ENCODE peak calls at places on chromosomes 5 and 9, in eight cellular contexts. P is LNCaP clone FGC; A is hepatic stellate cell; Q is NCI-H1417 treated with DMSO at 0.1 percent for 48 hours; B is left cardiac atrium; V is prostate gland; K is activated CD4-positive, alpha-beta T cell treated with anti-CD3 and anti-CD28 coated beads, Interleukin-2, amount 10 ng/mL, durations not matched to agents 7 days and 5 days; N is cardiac muscle cell. C is an unnamed sample.
A peak's percentile ranks its signal among the peaks of the same experiment; 100 is the strongest.

GRCh38 chr5:88769165-88769564 is 113.8 kb downstream of the MEF2C start:
- DNase-seq in P (no peak), A (no peak), Q (no peak), B (no peak), V (no peak), K (no peak), N (no peak), C (no peak)

GRCh38 chr9:98575379-98576346 is 133.1 kb downstream of the GABBR2 start:
- DNase-seq in P (no peak), A (peak; percentile 55), Q (no peak), B (no peak), V (no peak), K (peak; percentile 17), N (no peak), C (peak; percentile 69)

GRCh38 chr9:86485359-86485758 is 131.1 kb upstream of the TUT7 start:
- DNase-seq in P (no peak), A (no peak), Q (no peak), B (no peak), V (no peak), K (peak; percentile 24), N (no peak), C (no peak)

GRCh38 chr5:60652206-60652605 is 47.8 kb downstream of the DEPDC1B start:
- DNase-seq in P (no peak), A (peak; percentile 73), Q (no peak), B (no peak), V (no peak), K (no peak), N (no peak), C (no peak)

GRCh38 chr9:121359358-121360294 is 10.4 kb downstream of the STOM start:
- DNase-seq in P (no peak), A (no peak), Q (no peak), B (no peak), V (no peak), K (no peak), N (no peak), C (no peak)

GRCh38 chr9:76530458-76531100 is 71.6 kb downstream of the GCNT1 start:
- DNase-seq in P (no peak), A (peak; percentile 48), Q (no peak), B (peak; percentile 34), V (no peak), K (no peak), N (no peak), C (no peak)

GRCh38 chr5:170277953-170278352 is 19.6 kb downstream of the LCP2 start:
- DNase-seq in P (no peak), A (no peak), Q (no peak), B (no peak), V (no peak), K (no peak), N (no peak), C (peak; percentile 61)

GRCh38 chr5:112217847-112218579 is 201.1 kb downstream of the EPB41L4A start:
- DNase-seq in P (no peak), A (no peak), Q (no peak), B (no peak), V (no peak), K (no peak), N (no peak), C (no peak)

GRCh38 chr5:23675456-23675855 is 168.0 kb downstream of the PRDM9 start:
- DNase-seq in P (no peak), A (no peak), Q (no peak), B (no peak), V (no peak), K (no peak), N (no peak), C (no peak)

GRCh38 chr9:116355153-116355827 is 201.7 kb downstream of the PAPPA start:
- DNase-seq in P (peak; percentile 32), A (no peak), Q (no peak), B (no peak), V (peak; percentile 9), K (no peak), N (no peak), C (no peak)

GRCh38 chr5:31604644-31605043 is 34.3 kb upstream of the PDZD2 start:
- DNase-seq in P (no peak), A (no peak), Q (no peak), B (no peak), V (no peak), K (no peak), N (no peak), C (no peak)

GRCh38 chr5:169064093-169064492 is 236.8 kb downstream of the SLIT3 start:
- DNase-seq in P (no peak), A (no peak), Q (no peak), B (peak; percentile 50), V (peak; percentile 12), K (no peak), N (peak; percentile 72), C (no peak)

GRCh38 chr9:113807173-113808061 is 68.7 kb upstream of the ZNF618 start:
- DNase-seq in P (no peak), A (peak; percentile 73), Q (peak; percentile 5), B (peak; percentile 33), V (peak; percentile 42), K (peak; percentile 32), N (peak; percentile 53), C (peak; percentile 38)

GRCh38 chr5:34511481-34511880 is 144.6 kb upstream of the RAI14 start:
- DNase-seq in P (no peak), A (no peak), Q (no peak), B (no peak), V (no peak), K (no peak), N (no peak), C (no peak)

C was measured in Jurkat, Clone E6-1.